ENCODE peak calls at places on chromosomes 6 and 20, in eight cellular contexts. One of them, this sample, is unnamed.

GRCh38 chr6:112773217-112773616 is 426.1 kb downstream of the RFPL4B start:
- DNase-seq in tibial artery: no peak
- DNase-seq in H7: no peak
- DNase-seq in GM23338: no peak
- DNase-seq in effector memory CD4-positive, alpha-beta T cell: no peak
- DNase-seq in left ventricle myocardium inferior: no peak
- DNase-seq in breast epithelium: no peak
- DNase-seq in AG09309: no peak
- DNase-seq in this sample: no peak

GRCh38 chr6:168828800-168829199 is 387.8 kb downstream of the SMOC2 start:
- DNase-seq in effector memory CD4-positive, alpha-beta T cell: no peak
- DNase-seq in AG09309: no peak
- DNase-seq in tibial artery: no peak
- DNase-seq in left ventricle myocardium inferior: no peak
- DNase-seq in H7: no peak
- DNase-seq in breast epithelium: no peak
- DNase-seq in GM23338: no peak
- DNase-seq in this sample: no peak

GRCh38 chr6:109420751-109421150 is 19.7 kb downstream of the PPIL6 start:
- DNase-seq in AG09309: no peak
- DNase-seq in H7: no peak
- DNase-seq in GM23338: no peak
- DNase-seq in left ventricle myocardium inferior: no peak
- DNase-seq in effector memory CD4-positive, alpha-beta T cell: no peak
- DNase-seq in tibial artery: no peak
- DNase-seq in breast epithelium: no peak
- DNase-seq in this sample: no peak

GRCh38 chr20:53517146-53517545 is 76.5 kb downstream of the ZNF217 start:
- DNase-seq in left ventricle myocardium inferior: no peak
- DNase-seq in H7: no peak
- DNase-seq in AG09309: no peak
- DNase-seq in breast epithelium: no peak
- DNase-seq in tibial artery: no peak
- DNase-seq in effector memory CD4-positive, alpha-beta T cell: no peak
- DNase-seq in GM23338: no peak
- DNase-seq in this sample: no peak

GRCh38 chr20:24993337-24994185 is 1.0 kb upstream of the APMAP start:
- DNase-seq in AG09309: peak
- DNase-seq in effector memory CD4-positive, alpha-beta T cell: no peak
- DNase-seq in left ventricle myocardium inferior: no peak
- DNase-seq in tibial artery: peak
- DNase-seq in breast epithelium: no peak
- DNase-seq in GM23338: no peak
- DNase-seq in H7: no peak
- DNase-seq in this sample: no peak

GRCh38 chr6:7249946-7250643 is 62.9 kb downstream of the SSR1 start:
- DNase-seq in tibial artery: no peak
- DNase-seq in breast epithelium: no peak
- DNase-seq in AG09309: no peak
- DNase-seq in effector memory CD4-positive, alpha-beta T cell: no peak
- DNase-seq in GM23338: no peak
- DNase-seq in H7: no peak
- DNase-seq in left ventricle myocardium inferior: no peak
- DNase-seq in this sample: no peak

GRCh38 chr6:76856065-76856464 is 607.2 kb downstream of the HTR1B start:
- DNase-seq in left ventricle myocardium inferior: no peak
- DNase-seq in H7: no peak
- DNase-seq in breast epithelium: no peak
- DNase-seq in GM23338: no peak
- DNase-seq in AG09309: no peak
- DNase-seq in effector memory CD4-positive, alpha-beta T cell: no peak
- DNase-seq in tibial artery: no peak
- DNase-seq in this sample: no peak

GRCh38 chr6:3523288-3523670 is 66.4 kb upstream of the SLC22A23 start:
- DNase-seq in H7: no peak
- DNase-seq in effector memory CD4-positive, alpha-beta T cell: no peak
- DNase-seq in breast epithelium: peak
- DNase-seq in AG09309: no peak
- DNase-seq in GM23338: no peak
- DNase-seq in tibial artery: no peak
- DNase-seq in left ventricle myocardium inferior: no peak
- DNase-seq in this sample: no peak

GRCh38 chr6:155404937-155405336 is 50.7 kb downstream of the NOX3 start:
- DNase-seq in left ventricle myocardium inferior: no peak
- DNase-seq in H7: no peak
- DNase-seq in breast epithelium: no peak
- DNase-seq in tibial artery: no peak
- DNase-seq in AG09309: no peak
- DNase-seq in GM23338: no peak
- DNase-seq in effector memory CD4-positive, alpha-beta T cell: no peak
- DNase-seq in this sample: no peak

GRCh38 chr6:37648465-37649330 is 49.0 kb downstream of the MDGA1 start:
- DNase-seq in AG09309: no peak
- DNase-seq in tibial artery: no peak
- DNase-seq in GM23338: peak
- DNase-seq in H7: peak
- DNase-seq in breast epithelium: no peak
- DNase-seq in left ventricle myocardium inferior: no peak
- DNase-seq in effector memory CD4-positive, alpha-beta T cell: no peak
- DNase-seq in this sample: no peak

GRCh38 chr6:2218866-2219265 is 26.5 kb downstream of the GMDS start:
- DNase-seq in tibial artery: no peak
- DNase-seq in AG09309: no peak
- DNase-seq in effector memory CD4-positive, alpha-beta T cell: no peak
- DNase-seq in left ventricle myocardium inferior: no peak
- DNase-seq in GM23338: no peak
- DNase-seq in H7: no peak
- DNase-seq in breast epithelium: no peak
- DNase-seq in this sample: no peak

GRCh38 chr20:61442075-61442670 is 190.1 kb downstream of the CDH4 start:
- DNase-seq in GM23338: no peak
- DNase-seq in left ventricle myocardium inferior: no peak
- DNase-seq in tibial artery: peak
- DNase-seq in H7: no peak
- DNase-seq in effector memory CD4-positive, alpha-beta T cell: no peak
- DNase-seq in AG09309: no peak
- DNase-seq in breast epithelium: no peak
- DNase-seq in this sample: no peak

GRCh38 chr6:79536615-79536968 is 638 bp downstream of the LCA5 start:
- DNase-seq in tibial artery: peak
- DNase-seq in left ventricle myocardium inferior: peak
- DNase-seq in AG09309: no peak
- DNase-seq in GM23338: no peak
- DNase-seq in effector memory CD4-positive, alpha-beta T cell: no peak
- DNase-seq in breast epithelium: peak
- DNase-seq in H7: no peak
- DNase-seq in this sample: no peak

GRCh38 chr6:36492621-36493020 is 49.8 kb downstream of the KCTD20 start:
- DNase-seq in effector memory CD4-positive, alpha-beta T cell: no peak
- DNase-seq in tibial artery: no peak
- DNase-seq in left ventricle myocardium inferior: no peak
- DNase-seq in breast epithelium: no peak
- DNase-seq in H7: no peak
- DNase-seq in GM23338: no peak
- DNase-seq in AG09309: no peak
- DNase-seq in this sample: no peak

GRCh38 chr6:142613981-142614380 is 312.2 kb downstream of the ADGRG6 start:
- DNase-seq in GM23338: peak
- DNase-seq in tibial artery: no peak
- DNase-seq in effector memory CD4-positive, alpha-beta T cell: no peak
- DNase-seq in AG09309: no peak
- DNase-seq in H7: no peak
- DNase-seq in left ventricle myocardium inferior: no peak
- DNase-seq in breast epithelium: no peak
- DNase-seq in this sample: no peak

GRCh38 chr20:6169251-6169650 is 46.4 kb upstream of the FERMT1 start:
- DNase-seq in H7: peak
- DNase-seq in tibial artery: no peak
- DNase-seq in GM23338: no peak
- DNase-seq in effector memory CD4-positive, alpha-beta T cell: no peak
- DNase-seq in left ventricle myocardium inferior: no peak
- DNase-seq in AG09309: no peak
- DNase-seq in breast epithelium: no peak
- DNase-seq in this sample: no peak

GRCh38 chr6:26056583-26057350 is 30.5 kb upstream of the HFE start:
- DNase-seq in tibial artery: no peak
- DNase-seq in H7: no peak
- DNase-seq in effector memory CD4-positive, alpha-beta T cell: no peak
- DNase-seq in left ventricle myocardium inferior: no peak
- DNase-seq in GM23338: peak
- DNase-seq in AG09309: no peak
- DNase-seq in breast epithelium: peak
- DNase-seq in this sample: no peak

GRCh38 chr20:54082100-54082499 is 11.7 kb upstream of the BCAS1 start:
- DNase-seq in AG09309: no peak
- DNase-seq in H7: no peak
- DNase-seq in tibial artery: no peak
- DNase-seq in left ventricle myocardium inferior: no peak
- DNase-seq in breast epithelium: no peak
- DNase-seq in GM23338: no peak
- DNase-seq in effector memory CD4-positive, alpha-beta T cell: no peak
- DNase-seq in this sample: no peak

GRCh38 chr6:107179004-107179403 is 63.7 kb upstream of the BEND3 start:
- DNase-seq in tibial artery: no peak
- DNase-seq in GM23338: peak
- DNase-seq in H7: peak
- DNase-seq in AG09309: no peak
- DNase-seq in breast epithelium: no peak
- DNase-seq in left ventricle myocardium inferior: no peak
- DNase-seq in effector memory CD4-positive, alpha-beta T cell: no peak
- DNase-seq in this sample: no peak

GRCh38 chr6:21431526-21431925 is 162.0 kb upstream of the SOX4 start:
- DNase-seq in H7: no peak
- DNase-seq in effector memory CD4-positive, alpha-beta T cell: no peak
- DNase-seq in GM23338: no peak
- DNase-seq in breast epithelium: no peak
- DNase-seq in left ventricle myocardium inferior: no peak
- DNase-seq in tibial artery: no peak
- DNase-seq in AG09309: no peak
- DNase-seq in this sample: no peak

GRCh38 chr6:6875818-6876470 is 231.8 kb upstream of the RREB1 start:
- DNase-seq in breast epithelium: no peak
- DNase-seq in left ventricle myocardium inferior: no peak
- DNase-seq in effector memory CD4-positive, alpha-beta T cell: no peak
- DNase-seq in H7: no peak
- DNase-seq in tibial artery: no peak
- DNase-seq in GM23338: no peak
- DNase-seq in AG09309: peak
- DNase-seq in this sample: no peak

GRCh38 chr6:13304101-13304500 is 24.2 kb downstream of the TBC1D7 start:
- DNase-seq in H7: no peak
- DNase-seq in effector memory CD4-positive, alpha-beta T cell: no peak
- DNase-seq in left ventricle myocardium inferior: no peak
- DNase-seq in tibial artery: no peak
- DNase-seq in GM23338: no peak
- DNase-seq in AG09309: no peak
- DNase-seq in breast epithelium: no peak
- DNase-seq in this sample: no peak
- H3K4me3 ChIP-seq in H7: no peak
- H3K4me3 ChIP-seq in effector memory CD4-positive, alpha-beta T cell: no peak
- H3K4me3 ChIP-seq in left ventricle myocardium inferior: peak
- H3K4me3 ChIP-seq in tibial artery: no peak
- H3K4me3 ChIP-seq in GM23338: no peak
- H3K4me3 ChIP-seq in AG09309: no peak
- H3K4me3 ChIP-seq in breast epithelium: no peak
- H3K4me3 ChIP-seq in this sample: peak

GRCh38 chr20:50312682-50313187 is 122.1 kb downstream of the CEBPB start:
- DNase-seq in AG09309: no peak
- DNase-seq in tibial artery: peak
- DNase-seq in GM23338: no peak
- DNase-seq in left ventricle myocardium inferior: peak
- DNase-seq in effector memory CD4-positive, alpha-beta T cell: no peak
- DNase-seq in H7: no peak
- DNase-seq in breast epithelium: peak
- DNase-seq in this sample: peak
- H3K4me3 ChIP-seq in AG09309: no peak
- H3K4me3 ChIP-seq in tibial artery: no peak
- H3K4me3 ChIP-seq in GM23338: no peak
- H3K4me3 ChIP-seq in left ventricle myocardium inferior: no peak
- H3K4me3 ChIP-seq in effector memory CD4-positive, alpha-beta T cell: no peak
- H3K4me3 ChIP-seq in H7: no peak
- H3K4me3 ChIP-seq in breast epithelium: no peak
- H3K4me3 ChIP-seq in this sample: peak

GRCh38 chr20:62920039-62920645 is 6.2 kb downstream of the DIDO1 start:
- DNase-seq in H7: no peak
- DNase-seq in AG09309: no peak
- DNase-seq in left ventricle myocardium inferior: no peak
- DNase-seq in breast epithelium: no peak
- DNase-seq in GM23338: no peak
- DNase-seq in tibial artery: peak
- DNase-seq in effector memory CD4-positive, alpha-beta T cell: no peak
- DNase-seq in this sample: no peak

GRCh38 chr20:62923669-62924566 is 2.4 kb downstream of the DIDO1 start:
- DNase-seq in breast epithelium: no peak
- DNase-seq in AG09309: no peak
- DNase-seq in tibial artery: no peak
- DNase-seq in H7: no peak
- DNase-seq in GM23338: no peak
- DNase-seq in effector memory CD4-positive, alpha-beta T cell: no peak
- DNase-seq in left ventricle myocardium inferior: no peak
- DNase-seq in this sample: no peak

GRCh38 chr20:62924567-62925419 is 1.5 kb downstream of the DIDO1 start:
- DNase-seq in AG09309: no peak
- DNase-seq in breast epithelium: peak
- DNase-seq in tibial artery: no peak
- DNase-seq in left ventricle myocardium inferior: no peak
- DNase-seq in H7: no peak
- DNase-seq in effector memory CD4-positive, alpha-beta T cell: no peak
- DNase-seq in GM23338: no peak
- DNase-seq in this sample: no peak

GRCh38 chr20:62921119-62921687 is 5.1 kb downstream of the DIDO1 start:
- DNase-seq in breast epithelium: no peak
- DNase-seq in effector memory CD4-positive, alpha-beta T cell: peak
- DNase-seq in left ventricle myocardium inferior: no peak
- DNase-seq in GM23338: peak
- DNase-seq in H7: peak
- DNase-seq in AG09309: no peak
- DNase-seq in tibial artery: peak
- DNase-seq in this sample: no peak

GRCh38 chr20:62922451-62922921 is 3.8 kb downstream of the DIDO1 start:
- DNase-seq in left ventricle myocardium inferior: no peak
- DNase-seq in breast epithelium: no peak
- DNase-seq in effector memory CD4-positive, alpha-beta T cell: peak
- DNase-seq in AG09309: no peak
- DNase-seq in tibial artery: peak
- DNase-seq in H7: no peak
- DNase-seq in GM23338: no peak
- DNase-seq in this sample: no peak
- H3K4me3 ChIP-seq in left ventricle myocardium inferior: peak
- H3K4me3 ChIP-seq in breast epithelium: no peak
- H3K4me3 ChIP-seq in effector memory CD4-positive, alpha-beta T cell: peak
- H3K4me3 ChIP-seq in AG09309: no peak
- H3K4me3 ChIP-seq in tibial artery: no peak
- H3K4me3 ChIP-seq in H7: no peak
- H3K4me3 ChIP-seq in GM23338: peak
- H3K4me3 ChIP-seq in this sample: peak

DNA sequence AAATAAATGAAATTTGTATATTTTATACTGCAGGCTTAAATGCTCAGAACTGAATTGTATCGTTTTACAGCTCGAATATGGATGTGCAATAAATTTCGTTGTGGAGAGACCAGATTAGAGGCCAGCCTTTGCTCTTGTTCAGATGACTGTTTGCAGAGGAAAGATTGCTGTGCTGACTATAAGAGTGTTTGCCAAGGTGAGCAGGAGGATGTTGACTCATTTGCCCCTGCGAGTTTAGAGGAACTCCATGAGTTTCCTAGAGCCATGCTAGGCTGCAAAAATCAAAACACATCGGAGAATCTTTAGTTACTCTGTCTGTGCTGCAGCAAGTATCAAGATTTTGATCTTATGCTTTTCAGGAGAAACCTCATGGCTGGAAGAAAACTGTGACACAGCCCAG is 15.4 kb downstream of the ENPP3 start:
- DNase-seq in effector memory CD4-positive, alpha-beta T cell: no peak
- DNase-seq in H7: no peak
- DNase-seq in left ventricle myocardium inferior: no peak
- DNase-seq in GM23338: no peak
- DNase-seq in breast epithelium: no peak
- DNase-seq in tibial artery: no peak
- DNase-seq in AG09309: no peak
- DNase-seq in this sample: no peak
- H3K4me3 ChIP-seq in effector memory CD4-positive, alpha-beta T cell: no peak
- H3K4me3 ChIP-seq in H7: no peak
- H3K4me3 ChIP-seq in left ventricle myocardium inferior: no peak
- H3K4me3 ChIP-seq in GM23338: no peak
- H3K4me3 ChIP-seq in breast epithelium: no peak
- H3K4me3 ChIP-seq in tibial artery: no peak
- H3K4me3 ChIP-seq in AG09309: no peak
- H3K4me3 ChIP-seq in this sample: no peak